ENCODE peak calls at places on chromosomes 13 and 19, in six cellular contexts. V, C, M, K, W and O are unnamed samples.

GRCh38 chr13:88623150-88623549 is 952.0 kb downstream of the SLITRK5 start:
- DNase-seq in V (no peak), C (no peak), M (no peak), K (no peak), W (no peak), O (no peak)

GRCh38 chr13:101417043-101417406 is 717 bp upstream of the NALCN start:
- DNase-seq in V (no peak), C (no peak), M (no peak), K (no peak), W (no peak), O (no peak)

GRCh38 chr19:3544742-3545668 is 6.0 kb downstream of the TEKTIP1 start:
- DNase-seq in V (peak; percentile 84), C (no peak), M (no peak), K (no peak), W (peak; percentile 35), O (peak; percentile 93)

GRCh38 chr13:94272038-94272437 is 207.4 kb downstream of the DCT start:
- DNase-seq in V (no peak), C (no peak), M (no peak), K (no peak), W (no peak), O (no peak)

GRCh38 chr19:16094360-16095070 is 17.2 kb upstream of the RAB8A start:
- DNase-seq in V (no peak), C (no peak), M (no peak), K (no peak), W (no peak), O (no peak)

GRCh38 chr19:20858218-20858617 is 64.8 kb upstream of the ZNF85 start:
- DNase-seq in V (no peak), C (no peak), M (no peak), K (no peak), W (no peak), O (no peak)

GRCh38 chr19:41133260-41133659 is 19.0 kb downstream of the CYP2F1 start:
- DNase-seq in V (no peak), C (no peak), M (no peak), K (no peak), W (no peak), O (no peak)

GRCh38 chr19:55069137-55069858 is 6.3 kb upstream of the RDH13 start:
- DNase-seq in V (peak; percentile 57), C (no peak), M (no peak), K (no peak), W (no peak), O (peak; percentile 50)

GRCh38 chr13:92175330-92175729 is 776.9 kb downstream of the GPC5 start:
- DNase-seq in V (no peak), C (no peak), M (no peak), K (no peak), W (peak; percentile 27), O (peak; percentile 17)

GRCh38 chr19:17553256-17553655 is 2.2 kb upstream of the COLGALT1 start:
- DNase-seq in V (no peak), C (no peak), M (no peak), K (no peak), W (no peak), O (no peak)

GRCh38 chr19:31355330-31356289 is 6.4 kb upstream of the TSHZ3 start:
- DNase-seq in V (no peak), C (no peak), M (no peak), K (no peak), W (no peak), O (peak; percentile 47)

GRCh38 chr19:55777528-55777927 is 8.6 kb downstream of the RFPL4AL1 start:
- DNase-seq in V (peak; percentile 39), C (no peak), M (peak; percentile 2), K (no peak), W (no peak), O (peak; percentile 13)

GRCh38 chr19:6126335-6126974 is 9.0 kb upstream of the ACSBG2 start:
- DNase-seq in V (peak; percentile 71), C (peak; percentile 71), M (peak; percentile 91), K (no peak), W (peak; percentile 67), O (no peak)

GRCh38 chr19:19610376-19611240 is 7.9 kb downstream of the PBX4 start:
- DNase-seq in V (no peak), C (no peak), M (no peak), K (no peak), W (no peak), O (no peak)

GRCh38 chr13:30158774-30159445 is 148.4 kb downstream of the KATNAL1 start:
- DNase-seq in V (no peak), C (no peak), M (no peak), K (no peak), W (no peak), O (no peak)

GRCh38 chr13:21053231-21053630 is 8.2 kb downstream of the LATS2 start:
- DNase-seq in V (no peak), C (no peak), M (no peak), K (no peak), W (no peak), O (no peak)

GRCh38 chr19:40567040-40567749 is 9.5 kb upstream of the SHKBP1 start:
- DNase-seq in V (no peak), C (no peak), M (no peak), K (no peak), W (no peak), O (no peak)

GRCh38 chr19:17616961-17617806 is 61.7 kb downstream of the COLGALT1 start:
- DNase-seq in V (peak; percentile 94), C (no peak), M (peak; percentile 51), K (no peak), W (peak; percentile 44), O (peak; percentile 81)

GRCh38 chr19:341386-342127 is 3.0 kb downstream of the MIER2 start:
- DNase-seq in V (no peak), C (no peak), M (no peak), K (no peak), W (peak; percentile 33), O (no peak)

GRCh38 chr19:39818626-39819097 is 15.3 kb downstream of the DYRK1B start:
- DNase-seq in V (no peak), C (peak; percentile 77), M (no peak), K (no peak), W (no peak), O (no peak)

GRCh38 chr13:48977973-48978372 is 2.3 kb downstream of the FNDC3A start:
- DNase-seq in V (no peak), C (no peak), M (no peak), K (no peak), W (no peak), O (no peak)

GRCh38 chr13:48068952-48069351 is 26.0 kb downstream of the MED4 start:
- DNase-seq in V (no peak), C (no peak), M (no peak), K (no peak), W (no peak), O (no peak)

GRCh38 chr19:18278521-18279265 is 2.7 kb downstream of the JUND start:
- DNase-seq in V (no peak), C (no peak), M (no peak), K (no peak), W (no peak), O (no peak)

GRCh38 chr19:32873560-32873959 is 4.0 kb upstream of the SLC7A9 start:
- DNase-seq in V (no peak), C (no peak), M (no peak), K (no peak), W (no peak), O (no peak)

GRCh38 chr13:98254541-98254940 is 77.5 kb upstream of the RNF113B start:
- DNase-seq in V (no peak), C (no peak), M (no peak), K (no peak), W (no peak), O (no peak)

GRCh38 chr13:39336964-39337363 is 266.0 kb downstream of the LHFPL6 start:
- DNase-seq in V (no peak), C (no peak), M (no peak), K (no peak), W (no peak), O (no peak)

DNA sequence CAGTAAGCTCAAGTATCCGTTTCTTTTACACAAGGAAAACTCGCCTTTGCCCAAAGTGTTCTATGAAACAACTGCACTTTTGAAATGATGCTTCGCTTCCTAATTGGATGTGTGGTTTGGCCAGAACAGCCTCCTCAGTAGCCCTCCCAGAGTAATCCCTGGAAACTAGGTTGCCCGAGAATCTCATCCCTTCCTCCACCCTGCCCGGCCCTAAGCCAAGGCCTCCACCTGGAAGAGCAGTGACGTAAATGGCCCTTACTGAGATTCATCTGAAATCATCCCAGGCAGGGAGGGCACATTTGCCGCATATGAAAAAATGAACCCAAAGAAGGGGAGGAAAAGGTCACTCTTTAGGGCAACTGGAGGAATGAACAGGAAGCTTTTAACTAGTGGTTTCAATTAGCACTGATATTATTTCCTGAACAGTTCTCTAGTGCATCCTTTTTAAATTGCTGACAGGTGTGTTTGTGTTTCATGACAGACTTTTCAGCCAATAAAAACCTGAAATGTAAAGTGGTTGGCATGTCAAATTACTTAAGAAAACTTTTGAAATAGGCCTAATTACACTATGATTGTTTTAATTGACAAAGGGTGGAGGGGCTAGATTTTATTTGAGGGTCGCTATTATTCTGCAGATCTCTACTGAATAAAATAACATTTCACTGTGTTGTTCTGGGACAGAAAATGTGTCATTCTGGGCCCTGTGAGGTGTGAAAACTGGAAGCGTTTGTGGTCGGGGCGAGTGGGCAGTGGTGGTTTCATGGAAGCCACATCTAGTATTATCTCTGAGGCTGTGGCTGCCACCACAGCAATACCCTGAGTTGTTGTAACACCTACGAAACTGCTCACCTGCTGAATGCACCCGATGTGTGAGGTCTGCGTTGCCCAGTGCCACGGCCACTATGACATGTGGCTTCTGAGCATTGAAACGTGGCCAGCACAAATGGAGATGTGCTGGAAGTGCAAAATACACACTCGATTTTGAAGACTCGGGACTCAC is 112.1 kb downstream of the ZIC5 start:
- DNase-seq in V (no peak), C (peak; percentile 41), M (no peak), K (no peak), W (no peak), O (no peak)
- TF ChIP-seq ATF3 in V (no peak), C (no peak), M (no peak), K (no peak), W (no peak), O (no peak)

GRCh38 chr19:7870571-7871279 is 3.5 kb downstream of the PRR36 start:
- DNase-seq in V (peak; percentile 79), C (no peak), M (peak; percentile 95), K (peak; percentile 82), W (peak; percentile 93), O (peak; percentile 95)
- TF ChIP-seq ATF3 in V (no peak), C (no peak), M (no peak), K (no peak), W (no peak), O (no peak)

GRCh38 chr19:7947939-7948338 is 4.5 kb upstream of the TIMM44 start:
- DNase-seq in V (no peak), C (no peak), M (no peak), K (no peak), W (no peak), O (no peak)
- TF ChIP-seq ATF3 in V (no peak), C (no peak), M (no peak), K (no peak), W (no peak), O (no peak)

DNA sequence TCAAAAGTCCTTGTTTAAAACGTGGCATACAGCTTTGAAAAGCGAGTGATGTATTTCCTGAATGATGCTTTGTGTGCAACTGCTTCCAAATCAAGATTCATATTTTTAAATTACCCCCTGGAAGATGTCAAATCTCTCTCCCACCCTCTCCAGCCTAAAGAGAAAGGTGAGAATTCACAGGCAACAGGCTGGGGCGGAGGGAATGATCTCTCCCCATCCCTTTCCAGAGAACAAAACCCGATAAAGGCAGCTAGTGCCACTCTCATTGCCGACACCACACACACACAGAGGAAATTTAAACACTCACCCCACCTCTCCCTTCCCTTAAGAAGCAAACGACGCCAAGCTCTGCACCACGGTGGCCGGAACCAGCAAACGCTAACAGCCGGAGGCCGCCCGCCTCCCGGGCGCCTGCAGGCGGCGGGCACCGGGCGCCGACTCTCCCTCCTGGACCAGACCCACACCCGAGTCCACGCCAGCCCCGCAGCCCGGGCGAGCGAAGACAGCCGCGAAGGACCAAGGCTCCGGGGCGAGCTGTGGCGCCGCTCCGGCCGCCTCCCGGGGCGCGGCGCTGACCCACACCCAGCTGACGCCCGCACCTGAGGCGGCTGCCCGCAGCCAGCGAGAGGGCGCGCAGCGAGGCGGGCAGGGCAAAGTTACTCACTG is 485 bp downstream of the LNX2 start:
- DNase-seq in V (no peak), C (no peak), M (no peak), K (no peak), W (peak; percentile 7), O (no peak)
- TF ChIP-seq ATF3 in V (no peak), C (no peak), M (no peak), K (no peak), W (no peak), O (no peak)